ENCODE peak calls at places on chromosomes 3 and 15, in nine cellular contexts. Y is sigmoid colon; J is foreskin fibroblast; S is neural crest cell; R is OCI-LY7; C is AG10803; P is CD4-positive, alpha-beta T cell; F is RWPE2; M is breast epithelium. H is an unnamed sample.

GRCh38 chr3:127092776-127093175 is 100.2 kb upstream of the PRR23E start:
- DNase-seq in Y (no peak), J (peak; percentile 15), S (no peak), R (no peak), C (no peak), P (no peak), F (no peak), M (no peak), H (no peak)

GRCh38 chr15:100308222-100309007 is 33.4 kb downstream of the ADAMTS17 start:
- DNase-seq in Y (peak; percentile 76), J (no peak), S (no peak), R (no peak), C (no peak), P (no peak), F (no peak), M (no peak), H (no peak)

GRCh38 chr3:100008081-100008698 is 106.1 kb downstream of the FILIP1L start:
- DNase-seq in Y (no peak), J (no peak), S (no peak), R (no peak), C (no peak), P (no peak), F (no peak), M (no peak), H (no peak)

GRCh38 chr3:58994746-58995330 is 55.0 kb downstream of the CFAP20DC start:
- DNase-seq in Y (no peak), J (peak; percentile 85), S (peak; percentile 39), R (peak; percentile 38), C (peak; percentile 67), P (no peak), F (no peak), M (no peak), H (peak; percentile 22)

GRCh38 chr3:147049901-147050300 is 356.4 kb downstream of the ZIC4 start:
- DNase-seq in Y (no peak), J (peak; percentile 11), S (no peak), R (no peak), C (no peak), P (no peak), F (no peak), M (no peak), H (no peak)

GRCh38 chr3:16411450-16411849 is 102.0 kb downstream of the RFTN1 start:
- DNase-seq in Y (no peak), J (no peak), S (no peak), R (peak; percentile 71), C (no peak), P (no peak), F (no peak), M (no peak), H (no peak)

GRCh38 chr15:72970965-72971746 is 81.1 kb upstream of the NEO1 start:
- DNase-seq in Y (no peak), J (peak; percentile 33), S (no peak), R (no peak), C (no peak), P (no peak), F (no peak), M (no peak), H (no peak)

GRCh38 chr15:69623521-69624513 is 171.2 kb downstream of the RPLP1 start:
- DNase-seq in Y (no peak), J (no peak), S (no peak), R (no peak), C (no peak), P (no peak), F (no peak), M (no peak), H (no peak)

GRCh38 chr3:128499724-128500275 is 6.8 kb upstream of the GATA2 start:
- DNase-seq in Y (no peak), J (peak; percentile 31), S (no peak), R (no peak), C (no peak), P (no peak), F (no peak), M (no peak), H (no peak)

GRCh38 chr3:69240651-69241578 is 118.5 kb upstream of the LMOD3 start:
- DNase-seq in Y (no peak), J (no peak), S (no peak), R (no peak), C (no peak), P (no peak), F (no peak), M (no peak), H (no peak)

GRCh38 chr3:69241769-69242168 is 119.4 kb upstream of the LMOD3 start:
- DNase-seq in Y (no peak), J (no peak), S (no peak), R (no peak), C (no peak), P (no peak), F (no peak), M (no peak), H (no peak)

GRCh38 chr3:69239063-69239462 is 116.7 kb upstream of the LMOD3 start:
- DNase-seq in Y (no peak), J (no peak), S (no peak), R (no peak), C (no peak), P (no peak), F (no peak), M (no peak), H (no peak)

GRCh38 chr3:69232447-69232846 is 110.1 kb upstream of the LMOD3 start:
- DNase-seq in Y (no peak), J (no peak), S (no peak), R (no peak), C (no peak), P (no peak), F (no peak), M (no peak), H (no peak)

DNA sequence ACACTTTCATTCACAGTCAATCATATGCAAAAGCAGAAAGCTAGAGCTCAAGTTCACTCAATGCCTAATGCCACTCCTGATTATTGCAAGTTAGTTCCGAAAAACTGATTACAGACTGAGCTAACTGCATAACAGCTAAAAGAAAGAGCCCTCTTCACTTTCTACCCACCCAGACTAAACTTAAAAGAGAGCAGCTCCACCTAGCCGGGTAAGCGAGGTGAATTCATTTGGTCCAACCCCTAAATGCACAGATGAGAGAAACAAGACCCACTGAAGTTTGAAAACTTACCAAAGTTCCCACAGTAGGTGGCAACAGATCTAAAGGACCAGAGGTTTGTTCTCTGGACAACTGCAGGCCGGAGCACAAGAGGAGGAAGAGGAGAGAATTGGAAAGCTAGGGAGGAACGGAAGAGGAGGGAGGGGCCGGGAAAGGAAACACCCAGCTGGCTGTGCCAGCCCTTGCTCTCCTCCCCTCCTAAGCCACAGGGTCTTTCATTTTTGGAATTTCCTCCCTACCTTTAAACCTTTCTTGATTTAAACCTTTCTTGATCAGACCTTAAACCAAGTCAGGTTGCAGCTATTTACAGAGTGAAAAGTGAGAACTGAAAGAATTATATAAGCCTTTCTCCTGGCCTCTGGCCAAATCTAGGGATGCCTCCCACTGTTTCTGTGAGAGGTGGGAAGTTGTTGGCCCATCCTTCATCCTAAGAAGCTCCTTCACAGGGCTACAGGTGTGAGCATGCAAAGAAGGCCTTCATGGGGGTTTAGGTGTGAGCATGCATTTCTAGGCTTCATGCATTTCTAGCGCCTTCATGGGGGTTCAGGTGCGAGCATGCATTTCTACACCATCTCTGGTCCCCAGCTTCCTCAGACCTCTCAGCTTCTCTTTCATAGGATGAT is 114.7 kb upstream of the LMOD3 start:
- DNase-seq in Y (no peak), J (no peak), S (no peak), R (no peak), C (no peak), P (no peak), F (no peak), M (no peak), H (no peak)
- TF ChIP-seq CTCF in Y (no peak), J (no peak), S (no peak), R (no peak), C (no peak), P (no peak), F (no peak), M (no peak), H (no peak)

DNA sequence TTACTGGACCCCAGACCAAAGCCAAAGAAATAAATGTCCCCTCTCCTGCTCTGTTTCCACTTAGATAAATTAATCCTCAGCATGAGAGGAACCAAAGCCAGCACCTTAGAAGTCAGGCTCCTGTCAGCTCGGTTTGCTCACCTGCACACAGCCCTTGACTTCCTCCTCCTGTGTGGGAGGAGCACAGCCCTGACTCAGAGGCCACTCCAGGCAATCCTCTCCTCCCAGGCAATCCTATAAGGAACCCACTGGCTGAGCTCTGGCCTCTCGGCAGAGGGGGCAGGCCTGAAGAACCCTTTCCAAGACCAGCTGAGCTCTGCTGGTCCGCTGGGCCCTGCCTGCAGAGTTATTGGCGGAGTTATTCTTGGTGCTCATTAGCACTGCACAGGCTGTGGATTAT is 30.8 kb downstream of the LIPC start:
- DNase-seq in Y (no peak), J (no peak), S (no peak), R (peak; percentile 15), C (no peak), P (no peak), F (no peak), M (peak; percentile 30), H (no peak)
- TF ChIP-seq CTCF in Y (no peak), J (no peak), S (no peak), R (no peak), C (no peak), P (no peak), F (no peak), M (no peak), H (no peak)

GRCh38 chr15:66389098-66389858 is 2.6 kb downstream of the MAP2K1 start:
- DNase-seq in Y (no peak), J (no peak), S (no peak), R (peak; percentile 56), C (no peak), P (no peak), F (no peak), M (no peak), H (no peak)

GRCh38 chr15:66387176-66388056 is 704 bp downstream of the MAP2K1 start:
- DNase-seq in Y (peak; percentile 87), J (peak; percentile 92), S (peak; percentile 33), R (peak; percentile 67), C (peak; percentile 62), P (peak; percentile 55), F (peak; percentile 89), M (peak; percentile 45), H (no peak)

GRCh38 chr15:66388576-66388975 is 1.9 kb downstream of the MAP2K1 start:
- DNase-seq in Y (no peak), J (no peak), S (no peak), R (peak; percentile 39), C (no peak), P (no peak), F (no peak), M (no peak), H (no peak)

GRCh38 chr15:66386204-66387123 is at the start of gene MAP2K1:
- DNase-seq in Y (peak; percentile 99), J (peak; percentile 99), S (peak; percentile 94), R (peak; percentile 99), C (peak; percentile 95), P (peak; percentile 99), F (peak; percentile 99), M (peak; percentile 97), H (peak; percentile 89)

DNA sequence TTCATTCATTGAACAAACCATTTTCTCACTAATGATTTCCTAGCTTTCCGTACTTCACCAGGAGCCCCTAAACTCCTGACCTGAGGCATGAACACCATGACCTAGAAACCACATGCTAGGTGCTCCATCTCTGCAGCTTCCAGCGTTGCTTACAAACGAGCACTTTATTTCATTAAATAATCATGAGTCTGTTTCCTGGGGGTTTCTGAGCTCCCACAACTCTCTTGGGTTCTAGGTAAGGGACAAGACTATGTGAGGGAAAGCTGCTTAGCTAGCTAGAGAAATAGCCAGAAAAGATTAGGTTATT is 1.3 kb downstream of the MAP2K1 start:
- DNase-seq in Y (no peak), J (no peak), S (no peak), R (peak; percentile 20), C (no peak), P (no peak), F (no peak), M (no peak), H (no peak)
- TF ChIP-seq CTCF in Y (no peak), J (no peak), S (peak; percentile 5), R (peak; percentile 50), C (no peak), P (no peak), F (peak; percentile 48), M (no peak), H (no peak)

GRCh38 chr3:141465221-141465620 is 21.6 kb upstream of the RASA2 start:
- DNase-seq in Y (no peak), J (peak; percentile 52), S (no peak), R (no peak), C (peak; percentile 42), P (no peak), F (no peak), M (no peak), H (no peak)
- TF ChIP-seq CTCF in Y (no peak), J (peak; percentile 29), S (no peak), R (no peak), C (peak; percentile 56), P (no peak), F (peak; percentile 36), M (no peak), H (no peak)